ENCODE peak calls at places on chromosomes 3 and 15, in four cellular contexts. Z is uterus; P is activated T-cell treated with anti-CD3 and anti-CD28 coated beads, Interleukin-2, amount 50 U/mL, for 72 hours; U is cardiac muscle cell. A is an unnamed sample.

GRCh38 chr3:6262035-6262434 is 598.9 kb upstream of the GRM7 start:
- DNase-seq in Z (no peak), P (no peak), U (no peak), A (no peak)

GRCh38 chr3:31354373-31354772 is 178.4 kb upstream of the STT3B start:
- DNase-seq in Z (no peak), P (no peak), U (peak; percentile 13), A (no peak)

GRCh38 chr15:65032823-65033537 is 3.5 kb upstream of the MTFMT start:
- DNase-seq in Z (peak; percentile 53), P (peak; percentile 42), U (peak; percentile 66), A (peak; percentile 57)

GRCh38 chr3:194070634-194071409 is 65.1 kb upstream of the HES1 start:
- DNase-seq in Z (peak; percentile 73), P (peak; percentile 82), U (peak; percentile 94), A (peak; percentile 87)

GRCh38 chr3:195203631-195204030 is 67.3 kb downstream of the XXYLT1 start:
- DNase-seq in Z (peak; percentile 14), P (no peak), U (no peak), A (peak; percentile 62)

GRCh38 chr15:55859681-55860080 is 116.7 kb upstream of the PRTG start:
- DNase-seq in Z (no peak), P (no peak), U (peak; percentile 26), A (no peak)

GRCh38 chr15:51613988-51614387 is 8.6 kb downstream of the DMXL2 start:
- DNase-seq in Z (no peak), P (no peak), U (no peak), A (no peak)

GRCh38 chr3:152554980-152555379 is 280.0 kb upstream of the P2RY1 start:
- DNase-seq in Z (no peak), P (no peak), U (peak; percentile 71), A (peak; percentile 57)

GRCh38 chr15:84982301-84982920 is 755 bp downstream of the PDE8A start:
- DNase-seq in Z (peak; percentile 33), P (peak; percentile 62), U (peak; percentile 44), A (peak; percentile 60)

GRCh38 chr15:39599871-39600270 is 19.0 kb downstream of the THBS1 start:
- DNase-seq in Z (no peak), P (no peak), U (peak; percentile 3), A (no peak)